ENCODE peak calls at places on chromosomes 3 and 15, in seven cellular contexts. One of them, this sample, is unnamed.

GRCh38 chr3:111808439-111808838 is 50.6 kb upstream of the PHLDB2 start:
- DNase-seq in heart left ventricle: no peak
- DNase-seq in testis: no peak
- DNase-seq in K562: no peak
- DNase-seq in tibial nerve: no peak
- DNase-seq in prostate gland: no peak
- DNase-seq in ovary: no peak
- DNase-seq in this sample: no peak

GRCh38 chr3:108474581-108474980 is 35.8 kb downstream of the MYH15 start:
- DNase-seq in heart left ventricle: no peak
- DNase-seq in testis: no peak
- DNase-seq in K562: no peak
- DNase-seq in tibial nerve: no peak
- DNase-seq in prostate gland: no peak
- DNase-seq in ovary: no peak
- DNase-seq in this sample: no peak

GRCh38 chr3:72745146-72745976 is 102.9 kb downstream of the SHQ1 start:
- DNase-seq in heart left ventricle: no peak
- DNase-seq in testis: no peak
- DNase-seq in K562: no peak
- DNase-seq in tibial nerve: no peak
- DNase-seq in prostate gland: no peak
- DNase-seq in ovary: no peak
- DNase-seq in this sample: no peak

GRCh38 chr3:11567516-11568467 is 75.9 kb downstream of the VGLL4 start:
- DNase-seq in heart left ventricle: no peak
- DNase-seq in testis: no peak
- DNase-seq in K562: no peak
- DNase-seq in tibial nerve: no peak
- DNase-seq in prostate gland: no peak
- DNase-seq in ovary: peak
- DNase-seq in this sample: no peak

GRCh38 chr3:133712017-133712416 is 34.2 kb upstream of the TF start:
- DNase-seq in heart left ventricle: no peak
- DNase-seq in testis: no peak
- DNase-seq in K562: no peak
- DNase-seq in tibial nerve: no peak
- DNase-seq in prostate gland: no peak
- DNase-seq in ovary: no peak
- DNase-seq in this sample: no peak

GRCh38 chr3:125231895-125232294 is 19.3 kb upstream of the SLC12A8 start:
- DNase-seq in heart left ventricle: no peak
- DNase-seq in testis: no peak
- DNase-seq in K562: no peak
- DNase-seq in tibial nerve: no peak
- DNase-seq in prostate gland: no peak
- DNase-seq in ovary: no peak
- DNase-seq in this sample: no peak

GRCh38 chr15:89333011-89333860 is 1.4 kb downstream of the POLG start:
- DNase-seq in heart left ventricle: no peak
- DNase-seq in testis: no peak
- DNase-seq in K562: no peak
- DNase-seq in tibial nerve: no peak
- DNase-seq in prostate gland: no peak
- DNase-seq in ovary: peak
- DNase-seq in this sample: peak

GRCh38 chr15:63597033-63597790 is at the start of gene FBXL22:
- DNase-seq in heart left ventricle: peak
- DNase-seq in testis: peak
- DNase-seq in K562: no peak
- DNase-seq in tibial nerve: no peak
- DNase-seq in prostate gland: peak
- DNase-seq in ovary: peak
- DNase-seq in this sample: no peak

GRCh38 chr15:44716983-44717602 is 5.8 kb downstream of the B2M start:
- DNase-seq in heart left ventricle: no peak
- DNase-seq in testis: no peak
- DNase-seq in K562: no peak
- DNase-seq in tibial nerve: no peak
- DNase-seq in prostate gland: no peak
- DNase-seq in ovary: no peak
- DNase-seq in this sample: no peak

GRCh38 chr3:184260571-184261269 is 633 bp downstream of the CAMK2N2 start:
- DNase-seq in heart left ventricle: no peak
- DNase-seq in testis: no peak
- DNase-seq in K562: peak
- DNase-seq in tibial nerve: no peak
- DNase-seq in prostate gland: no peak
- DNase-seq in ovary: no peak
- DNase-seq in this sample: no peak

GRCh38 chr3:99484871-99485270 is 153.5 kb upstream of the COL8A1 start:
- DNase-seq in heart left ventricle: no peak
- DNase-seq in testis: no peak
- DNase-seq in K562: no peak
- DNase-seq in tibial nerve: no peak
- DNase-seq in prostate gland: no peak
- DNase-seq in ovary: no peak
- DNase-seq in this sample: no peak

GRCh38 chr3:100810671-100811070 is 101.4 kb downstream of the TFG start:
- DNase-seq in heart left ventricle: no peak
- DNase-seq in testis: no peak
- DNase-seq in K562: no peak
- DNase-seq in tibial nerve: no peak
- DNase-seq in prostate gland: no peak
- DNase-seq in ovary: no peak
- DNase-seq in this sample: no peak

GRCh38 chr3:13166243-13167063 is 93.2 kb upstream of the IQSEC1 start:
- DNase-seq in heart left ventricle: no peak
- DNase-seq in testis: no peak
- DNase-seq in K562: no peak
- DNase-seq in tibial nerve: no peak
- DNase-seq in prostate gland: no peak
- DNase-seq in ovary: peak
- DNase-seq in this sample: no peak

GRCh38 chr3:52039846-52040245 is 16.5 kb downstream of the DUSP7 start:
- DNase-seq in heart left ventricle: peak
- DNase-seq in testis: peak
- DNase-seq in K562: no peak
- DNase-seq in tibial nerve: peak
- DNase-seq in prostate gland: peak
- DNase-seq in ovary: no peak
- DNase-seq in this sample: no peak

GRCh38 chr15:84996055-84996454 is 14.4 kb downstream of the PDE8A start:
- DNase-seq in heart left ventricle: no peak
- DNase-seq in testis: no peak
- DNase-seq in K562: no peak
- DNase-seq in tibial nerve: no peak
- DNase-seq in prostate gland: no peak
- DNase-seq in ovary: no peak
- DNase-seq in this sample: no peak

GRCh38 chr3:177569193-177569592 is 371.9 kb upstream of the TBL1XR1 start:
- DNase-seq in heart left ventricle: no peak
- DNase-seq in testis: no peak
- DNase-seq in K562: no peak
- DNase-seq in tibial nerve: no peak
- DNase-seq in prostate gland: no peak
- DNase-seq in ovary: no peak
- DNase-seq in this sample: no peak

GRCh38 chr3:171797265-171797679 is 13.0 kb downstream of the PLD1 start:
- DNase-seq in heart left ventricle: no peak
- DNase-seq in testis: no peak
- DNase-seq in K562: no peak
- DNase-seq in tibial nerve: no peak
- DNase-seq in prostate gland: no peak
- DNase-seq in ovary: no peak
- DNase-seq in this sample: peak

GRCh38 chr3:189947948-189948723 is 172.6 kb downstream of the P3H2 start:
- DNase-seq in heart left ventricle: no peak
- DNase-seq in testis: no peak
- DNase-seq in K562: no peak
- DNase-seq in tibial nerve: no peak
- DNase-seq in prostate gland: no peak
- DNase-seq in ovary: no peak
- DNase-seq in this sample: no peak

GRCh38 chr15:41977757-41978369 is 5.5 kb upstream of the EHD4 start:
- DNase-seq in heart left ventricle: no peak
- DNase-seq in testis: no peak
- DNase-seq in K562: no peak
- DNase-seq in tibial nerve: no peak
- DNase-seq in prostate gland: no peak
- DNase-seq in ovary: no peak
- DNase-seq in this sample: no peak

GRCh38 chr15:40340740-40341400 is at the start of gene CCDC9B:
- DNase-seq in heart left ventricle: peak
- DNase-seq in testis: peak
- DNase-seq in K562: peak
- DNase-seq in tibial nerve: peak
- DNase-seq in prostate gland: peak
- DNase-seq in ovary: peak
- DNase-seq in this sample: peak
- TF ChIP-seq POLR2A in heart left ventricle: no peak
- TF ChIP-seq POLR2A in testis: no peak
- TF ChIP-seq POLR2A in K562: no peak
- TF ChIP-seq POLR2A in tibial nerve: peak
- TF ChIP-seq POLR2A in prostate gland: peak
- TF ChIP-seq POLR2A in ovary: no peak
- TF ChIP-seq POLR2A in this sample: no peak

GRCh38 chr15:70856884-70857546 is 3.1 kb upstream of the LARP6 start:
- DNase-seq in heart left ventricle: peak
- DNase-seq in testis: peak
- DNase-seq in K562: no peak
- DNase-seq in tibial nerve: peak
- DNase-seq in prostate gland: no peak
- DNase-seq in ovary: no peak
- DNase-seq in this sample: no peak
- TF ChIP-seq POLR2A in heart left ventricle: no peak
- TF ChIP-seq POLR2A in testis: no peak
- TF ChIP-seq POLR2A in K562: no peak
- TF ChIP-seq POLR2A in tibial nerve: no peak
- TF ChIP-seq POLR2A in prostate gland: no peak
- TF ChIP-seq POLR2A in ovary: peak
- TF ChIP-seq POLR2A in this sample: no peak

GRCh38 chr15:74955796-74956647 is 550 bp downstream of the RPP25 start:
- DNase-seq in heart left ventricle: peak
- DNase-seq in testis: peak
- DNase-seq in K562: peak
- DNase-seq in tibial nerve: peak
- DNase-seq in prostate gland: peak
- DNase-seq in ovary: peak
- DNase-seq in this sample: peak

GRCh38 chr15:74955017-74955416 is 1.6 kb downstream of the RPP25 start:
- DNase-seq in heart left ventricle: no peak
- DNase-seq in testis: no peak
- DNase-seq in K562: no peak
- DNase-seq in tibial nerve: no peak
- DNase-seq in prostate gland: no peak
- DNase-seq in ovary: no peak
- DNase-seq in this sample: no peak

GRCh38 chr15:74957301-74958035 is 896 bp upstream of the RPP25 start:
- DNase-seq in heart left ventricle: peak
- DNase-seq in testis: peak
- DNase-seq in K562: no peak
- DNase-seq in tibial nerve: no peak
- DNase-seq in prostate gland: no peak
- DNase-seq in ovary: no peak
- DNase-seq in this sample: no peak

GRCh38 chr15:74958320-74958907 is 1.8 kb upstream of the RPP25 start:
- DNase-seq in heart left ventricle: peak
- DNase-seq in testis: peak
- DNase-seq in K562: no peak
- DNase-seq in tibial nerve: no peak
- DNase-seq in prostate gland: peak
- DNase-seq in ovary: no peak
- DNase-seq in this sample: no peak

GRCh38 chr15:74956648-74957300 is at the start of gene RPP25:
- DNase-seq in heart left ventricle: peak
- DNase-seq in testis: peak
- DNase-seq in K562: peak
- DNase-seq in tibial nerve: peak
- DNase-seq in prostate gland: peak
- DNase-seq in ovary: peak
- DNase-seq in this sample: peak
- TF ChIP-seq POLR2A in heart left ventricle: no peak
- TF ChIP-seq POLR2A in testis: no peak
- TF ChIP-seq POLR2A in K562: peak
- TF ChIP-seq POLR2A in tibial nerve: peak
- TF ChIP-seq POLR2A in prostate gland: peak
- TF ChIP-seq POLR2A in ovary: peak
- TF ChIP-seq POLR2A in this sample: peak

GRCh38 chr3:128226794-128227399 is 73.6 kb downstream of the EEFSEC start:
- DNase-seq in heart left ventricle: no peak
- DNase-seq in testis: peak
- DNase-seq in K562: peak
- DNase-seq in tibial nerve: no peak
- DNase-seq in prostate gland: no peak
- DNase-seq in ovary: no peak
- DNase-seq in this sample: peak

GRCh38 chr3:128228366-128228910 is 75.2 kb downstream of the EEFSEC start:
- DNase-seq in heart left ventricle: no peak
- DNase-seq in testis: no peak
- DNase-seq in K562: no peak
- DNase-seq in tibial nerve: no peak
- DNase-seq in prostate gland: no peak
- DNase-seq in ovary: no peak
- DNase-seq in this sample: no peak

GRCh38 chr3:128231596-128231995 is 78.3 kb downstream of the EEFSEC start:
- DNase-seq in heart left ventricle: no peak
- DNase-seq in testis: no peak
- DNase-seq in K562: no peak
- DNase-seq in tibial nerve: no peak
- DNase-seq in prostate gland: no peak
- DNase-seq in ovary: no peak
- DNase-seq in this sample: no peak

GRCh38 chr3:128227507-128227906 is 74.2 kb downstream of the EEFSEC start:
- DNase-seq in heart left ventricle: no peak
- DNase-seq in testis: no peak
- DNase-seq in K562: no peak
- DNase-seq in tibial nerve: no peak
- DNase-seq in prostate gland: no peak
- DNase-seq in ovary: no peak
- DNase-seq in this sample: no peak

DNA sequence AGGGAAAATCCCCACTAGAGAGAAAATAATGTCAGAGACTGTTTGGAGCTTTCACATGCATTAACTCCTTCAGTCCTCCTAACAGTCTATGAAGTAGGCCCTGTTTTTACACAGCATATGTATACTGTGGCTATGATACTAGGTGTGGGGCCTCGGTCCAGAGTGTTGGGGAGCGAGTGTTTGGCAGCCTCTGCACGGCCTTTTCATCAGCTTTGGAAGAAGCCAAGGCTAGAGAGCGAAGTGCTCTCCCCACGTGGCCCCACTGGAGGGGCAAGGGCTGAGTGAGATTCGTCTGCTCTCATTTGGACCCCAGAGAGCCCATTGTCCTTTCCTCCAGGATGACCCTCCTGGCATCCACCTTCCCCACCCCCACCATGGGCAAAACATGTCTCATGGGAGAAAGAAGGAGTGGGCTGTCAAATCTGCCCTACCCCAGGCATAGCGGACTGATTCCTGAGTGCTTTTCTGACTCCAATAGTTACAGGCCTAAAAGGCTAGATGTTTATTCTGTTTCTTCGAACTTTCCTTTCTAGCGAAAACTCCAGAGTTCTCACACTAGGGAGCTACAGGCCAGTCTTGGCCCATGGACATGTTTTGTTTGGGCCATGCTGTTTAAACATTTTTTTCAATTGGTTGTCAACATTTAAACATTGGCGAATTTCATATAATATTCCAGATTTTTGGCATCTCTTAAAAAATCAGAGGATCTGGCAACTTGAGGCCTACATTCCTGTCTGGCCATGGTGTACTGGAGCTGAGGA is 76.0 kb downstream of the EEFSEC start:
- DNase-seq in heart left ventricle: no peak
- DNase-seq in testis: peak
- DNase-seq in K562: no peak
- DNase-seq in tibial nerve: no peak
- DNase-seq in prostate gland: no peak
- DNase-seq in ovary: no peak
- DNase-seq in this sample: no peak
- TF ChIP-seq POLR2A in heart left ventricle: no peak
- TF ChIP-seq POLR2A in testis: no peak
- TF ChIP-seq POLR2A in K562: no peak
- TF ChIP-seq POLR2A in tibial nerve: no peak
- TF ChIP-seq POLR2A in prostate gland: no peak
- TF ChIP-seq POLR2A in ovary: no peak
- TF ChIP-seq POLR2A in this sample: no peak